ENCODE peak calls at places on chromosomes 12 and 14, in five cellular contexts. P, K, I, W and Q are unnamed samples.
A peak's percentile ranks its signal among the peaks of the same experiment; 100 is the strongest.

GRCh38 chr12:95633049-95633545 is 81.8 kb upstream of the USP44 start:
- DNase-seq in P (peak; percentile 82), K (no peak), I (peak; percentile 100), W (no peak), Q (peak; percentile 62)

GRCh38 chr12:61504396-61505115 is 755.6 kb upstream of the USP15 start:
- DNase-seq in P (no peak), K (no peak), I (peak; percentile 53), W (no peak), Q (no peak)

GRCh38 chr14:92586001-92586947 is 72.7 kb downstream of the RIN3 start:
- DNase-seq in P (peak; percentile 49), K (peak; percentile 62), I (peak; percentile 49), W (no peak), Q (no peak)

GRCh38 chr14:70350078-70350477 is 9.4 kb downstream of the COX16 start:
- DNase-seq in P (no peak), K (no peak), I (no peak), W (no peak), Q (no peak)

GRCh38 chr14:72614365-72614764 is 279.5 kb downstream of the DPF3 start:
- DNase-seq in P (no peak), K (no peak), I (no peak), W (no peak), Q (peak; percentile 37)

GRCh38 chr14:91351508-91351853 is 66.1 kb downstream of the CCDC88C start:
- DNase-seq in P (no peak), K (no peak), I (no peak), W (peak; percentile 16), Q (no peak)

GRCh38 chr14:60169722-60170121 is 4.5 kb upstream of the DHRS7 start:
- DNase-seq in P (no peak), K (no peak), I (no peak), W (no peak), Q (no peak)

GRCh38 chr12:11461433-11461832 is 66.1 kb upstream of the PRB2 start:
- DNase-seq in P (no peak), K (no peak), I (peak; percentile 45), W (no peak), Q (no peak)

GRCh38 chr14:98689936-98690335 is 582.1 kb downstream of the BCL11B start:
- DNase-seq in P (no peak), K (no peak), I (no peak), W (no peak), Q (no peak)

GRCh38 chr12:22037952-22038351 is 8.1 kb upstream of the CMAS start:
- DNase-seq in P (no peak), K (no peak), I (peak; percentile 21), W (no peak), Q (no peak)

GRCh38 chr14:23562822-23563472 is 4.6 kb downstream of the AP1G2 start:
- DNase-seq in P (peak; percentile 74), K (peak; percentile 58), I (peak; percentile 49), W (peak; percentile 68), Q (no peak)

GRCh38 chr14:28565345-28565744 is 201.2 kb upstream of the FOXG1 start:
- DNase-seq in P (no peak), K (no peak), I (peak; percentile 48), W (no peak), Q (no peak)

GRCh38 chr12:32331133-32331532 is 68.2 kb upstream of the FGD4 start:
- DNase-seq in P (no peak), K (no peak), I (peak; percentile 80), W (no peak), Q (no peak)

DNA sequence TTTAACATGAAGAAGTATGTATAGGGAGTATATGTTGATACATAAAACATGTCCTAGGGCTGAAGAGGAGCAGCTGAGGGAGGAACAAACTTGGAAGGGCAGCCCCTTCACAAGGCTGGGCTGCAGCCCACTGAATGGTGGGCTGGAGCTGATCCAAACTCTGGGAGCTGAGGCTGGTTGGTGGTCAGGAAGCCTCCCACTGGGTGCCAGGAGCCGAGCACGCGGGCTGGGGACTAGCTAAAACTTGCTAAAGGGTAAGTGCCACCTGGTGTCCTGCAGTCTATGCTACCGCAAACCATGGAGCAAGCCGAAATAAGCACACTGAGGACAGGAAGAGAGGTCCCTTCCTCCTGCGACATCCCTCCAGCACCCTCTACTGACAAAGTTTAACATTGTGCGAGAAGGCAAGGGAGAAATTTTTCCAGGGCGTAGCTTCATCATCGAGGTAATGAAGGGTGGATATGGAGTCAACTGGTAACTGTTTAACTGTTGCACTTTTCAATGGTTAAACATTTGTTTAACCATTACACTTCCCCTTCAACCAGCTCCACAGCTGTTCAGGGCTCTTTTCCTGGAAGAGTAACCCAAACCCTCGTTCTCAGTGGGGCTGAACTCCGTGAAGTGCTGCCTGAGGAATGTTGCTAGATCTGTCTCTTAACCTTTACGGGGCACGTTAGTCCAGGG is 42.2 kb downstream of the EGLN3 start:
- DNase-seq in P (no peak), K (no peak), I (no peak), W (no peak), Q (no peak)
- TF ChIP-seq CTCF in P (peak; percentile 58), K (no peak), I (no peak), W (peak; percentile 40), Q (no peak)

GRCh38 chr14:76348898-76349297 is 27.0 kb upstream of the ESRRB start:
- DNase-seq in P (no peak), K (no peak), I (peak; percentile 7), W (no peak), Q (no peak)
- H3K4me3 ChIP-seq in P (no peak overlapping the region), K (no peak overlapping the region), I (no peak overlapping the region), W (no peak overlapping the region), Q (no peak overlapping the region)

GRCh38 chr12:96766232-96766631 is 140.8 kb upstream of the NEDD1 start:
- DNase-seq in P (no peak), K (no peak), I (no peak), W (no peak), Q (no peak)
- TF ChIP-seq CTCF in P (no peak), K (no peak), I (no peak), W (no peak), Q (no peak)

GRCh38 chr12:212799-213526 is 994 bp downstream of the SLC6A12 start:
- DNase-seq in P (no peak), K (no peak), I (no peak), W (no peak), Q (no peak)
- H3K4me3 ChIP-seq in P (no peak overlapping the region), K (no peak overlapping the region), I (no peak overlapping the region), W (no peak overlapping the region), Q (no peak overlapping the region)

DNA sequence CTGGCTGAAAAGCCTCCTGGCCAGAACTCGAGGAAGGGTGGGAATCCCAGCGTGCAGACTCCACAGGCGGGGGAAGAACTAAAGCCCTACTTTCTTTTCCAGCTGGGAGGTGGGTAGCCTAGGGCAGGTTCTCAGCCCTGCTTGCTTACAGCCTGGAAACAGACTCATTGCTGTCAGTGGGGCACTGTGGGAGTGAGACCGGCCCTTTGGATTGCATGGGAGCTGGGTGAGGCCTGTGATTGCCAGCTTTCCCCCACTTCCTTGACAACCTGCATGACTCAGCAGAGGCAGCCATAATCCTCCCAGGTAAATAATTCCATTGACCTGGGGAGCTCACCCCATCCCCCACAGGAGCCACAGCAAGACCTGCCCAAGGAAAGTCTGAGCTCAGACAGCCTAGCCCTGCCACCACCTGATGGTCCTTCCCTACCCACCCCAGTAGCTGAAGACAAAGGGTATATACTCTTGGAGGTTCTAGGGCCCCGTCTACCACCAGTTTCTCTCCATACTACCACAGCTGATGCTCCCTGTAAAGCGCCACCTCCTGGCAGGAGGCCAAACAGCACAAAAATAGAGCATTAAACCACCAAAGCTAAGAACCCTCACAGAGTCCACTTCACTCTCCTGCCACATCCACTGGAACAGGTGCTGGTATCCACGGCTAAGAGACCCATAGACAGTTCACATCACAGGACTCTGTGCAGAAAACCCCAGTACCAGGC is 294.1 kb downstream of the SEC23A start:
- DNase-seq in P (peak; percentile 75), K (no peak), I (peak; percentile 51), W (no peak), Q (no peak)
- TF ChIP-seq CTCF in P (no peak), K (no peak), I (peak; percentile 10), W (peak; percentile 68), Q (no peak)

DNA sequence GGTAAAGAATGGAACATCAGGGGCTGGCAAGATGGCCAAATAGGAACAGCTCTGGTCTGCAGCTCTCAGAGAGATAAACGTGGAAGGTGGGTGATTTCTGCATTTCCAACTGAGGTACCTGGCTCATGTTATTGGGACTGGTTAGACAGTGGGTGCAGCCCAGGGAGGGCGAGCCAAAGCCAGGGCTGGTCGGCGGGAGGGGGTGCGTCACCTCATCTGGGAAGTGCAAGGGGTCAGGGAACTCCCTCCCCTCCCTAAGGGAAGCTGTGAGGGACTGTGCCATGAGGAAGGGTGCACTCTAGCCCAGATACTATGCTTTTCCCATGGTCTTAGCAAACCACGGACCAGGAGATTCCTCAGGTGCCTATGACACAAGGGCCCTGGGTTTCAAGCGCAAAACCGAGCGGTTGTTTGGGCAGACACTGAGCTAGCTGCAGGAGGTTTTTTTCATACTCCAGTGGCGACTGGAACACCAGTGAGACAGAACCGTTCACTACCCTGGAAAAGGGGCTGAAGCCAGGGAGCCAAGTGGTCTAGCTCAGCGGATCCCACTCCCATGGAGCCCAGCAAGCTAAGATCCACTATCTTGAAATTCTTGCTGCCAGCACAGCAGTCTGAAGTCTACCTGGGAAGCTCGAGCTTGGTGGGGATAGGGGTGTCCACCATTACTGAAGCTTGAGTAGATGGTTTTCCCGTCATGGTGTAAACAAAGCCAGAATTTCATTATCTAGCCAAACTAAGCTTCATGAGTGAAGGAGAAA is 317.6 kb downstream of the NELL2 start:
- DNase-seq in P (no peak), K (no peak), I (no peak), W (no peak), Q (no peak)
- H3K4me3 ChIP-seq in P (no peak overlapping the region), K (no peak overlapping the region), I (no peak overlapping the region), W (no peak overlapping the region), Q (no peak overlapping the region)